ENCODE peak calls at places on chromosomes 3 and 15, in six cellular contexts. G, A, C, X, M and E are unnamed samples.

GRCh38 chr3:111246967-111247760 is 175.5 kb downstream of the NECTIN3 start:
- DNase-seq in G (no peak), A (peak; percentile 2), C (peak; percentile 82), X (peak; percentile 85), M (no peak), E (no peak)

GRCh38 chr3:71127052-71127451 is 456.5 kb downstream of the FOXP1 start:
- DNase-seq in G (no peak), A (no peak), C (no peak), X (no peak), M (no peak), E (no peak)

GRCh38 chr3:108503722-108504121 is 6.7 kb downstream of the MYH15 start:
- DNase-seq in G (no peak), A (no peak), C (no peak), X (no peak), M (no peak), E (no peak)

GRCh38 chr15:77584201-77584600 is 48.5 kb downstream of the LINGO1 start:
- DNase-seq in G (no peak), A (no peak), C (no peak), X (no peak), M (no peak), E (no peak)

GRCh38 chr3:113275876-113276580 is 64.7 kb downstream of the BOC start:
- DNase-seq in G (no peak), A (no peak), C (no peak), X (peak; percentile 83), M (no peak), E (no peak)

GRCh38 chr3:71846189-71846588 is 61.2 kb upstream of the PROK2 start:
- DNase-seq in G (no peak), A (no peak), C (no peak), X (no peak), M (no peak), E (no peak)

GRCh38 chr3:56379723-56380287 is 88.5 kb downstream of the ERC2 start:
- DNase-seq in G (no peak), A (no peak), C (no peak), X (no peak), M (no peak), E (no peak)

GRCh38 chr3:37386627-37387230 is 212.3 kb upstream of the LRRFIP2 start:
- DNase-seq in G (no peak), A (no peak), C (no peak), X (peak; percentile 67), M (no peak), E (no peak)

GRCh38 chr3:14806641-14807263 is 12.0 kb upstream of the FGD5 start:
- DNase-seq in G (no peak), A (no peak), C (no peak), X (no peak), M (no peak), E (no peak)

GRCh38 chr3:11558461-11558903 is 85.2 kb downstream of the VGLL4 start:
- DNase-seq in G (no peak), A (no peak), C (no peak), X (no peak), M (peak; percentile 20), E (no peak)

GRCh38 chr3:182325213-182325941 is 467.9 kb upstream of the ATP11B start:
- DNase-seq in G (no peak), A (no peak), C (no peak), X (no peak), M (no peak), E (no peak)

GRCh38 chr3:124634210-124635168 is 95.8 kb upstream of the UMPS start:
- DNase-seq in G (peak; percentile 72), A (no peak), C (no peak), X (no peak), M (no peak), E (no peak)

GRCh38 chr3:132344666-132345280 is 27.6 kb downstream of the ACP3 start:
- DNase-seq in G (no peak), A (no peak), C (peak; percentile 10), X (peak; percentile 14), M (no peak), E (peak; percentile 72)

GRCh38 chr3:22010997-22011396 is 260.0 kb upstream of the ZNF385D start:
- DNase-seq in G (no peak), A (no peak), C (no peak), X (no peak), M (no peak), E (no peak)

GRCh38 chr3:99626415-99626788 is 12.0 kb upstream of the COL8A1 start:
- DNase-seq in G (no peak), A (no peak), C (no peak), X (no peak), M (no peak), E (no peak)

GRCh38 chr15:87736401-87736800 is 520.1 kb downstream of the NTRK3 start:
- DNase-seq in G (no peak), A (no peak), C (no peak), X (peak; percentile 73), M (no peak), E (no peak)

GRCh38 chr3:30324587-30324986 is 281.8 kb upstream of the TGFBR2 start:
- DNase-seq in G (peak; percentile 36), A (peak; percentile 14), C (peak; percentile 84), X (peak; percentile 39), M (no peak), E (peak; percentile 54)

GRCh38 chr15:70327328-70328136 is 229.8 kb upstream of the TLE3 start:
- DNase-seq in G (no peak), A (no peak), C (no peak), X (peak; percentile 96), M (no peak), E (no peak)

GRCh38 chr3:133882986-133883586 is 12.6 kb downstream of the RAB6B start:
- DNase-seq in G (peak; percentile 9), A (no peak), C (no peak), X (no peak), M (no peak), E (no peak)

GRCh38 chr3:133881987-133882825 is 13.5 kb downstream of the RAB6B start:
- DNase-seq in G (no peak), A (no peak), C (peak; percentile 9), X (no peak), M (no peak), E (no peak)

GRCh38 chr3:133880287-133880686 is 15.4 kb downstream of the RAB6B start:
- DNase-seq in G (no peak), A (no peak), C (no peak), X (no peak), M (no peak), E (no peak)

GRCh38 chr3:133881492-133881891 is 14.2 kb downstream of the RAB6B start:
- DNase-seq in G (no peak), A (no peak), C (no peak), X (no peak), M (no peak), E (no peak)

GRCh38 chr3:133880886-133881455 is 14.7 kb downstream of the RAB6B start:
- DNase-seq in G (no peak), A (no peak), C (no peak), X (no peak), M (no peak), E (no peak)
- TF ChIP-seq CTCF in G (no peak), A (no peak), C (no peak), X (no peak), M (no peak), E (no peak)

DNA sequence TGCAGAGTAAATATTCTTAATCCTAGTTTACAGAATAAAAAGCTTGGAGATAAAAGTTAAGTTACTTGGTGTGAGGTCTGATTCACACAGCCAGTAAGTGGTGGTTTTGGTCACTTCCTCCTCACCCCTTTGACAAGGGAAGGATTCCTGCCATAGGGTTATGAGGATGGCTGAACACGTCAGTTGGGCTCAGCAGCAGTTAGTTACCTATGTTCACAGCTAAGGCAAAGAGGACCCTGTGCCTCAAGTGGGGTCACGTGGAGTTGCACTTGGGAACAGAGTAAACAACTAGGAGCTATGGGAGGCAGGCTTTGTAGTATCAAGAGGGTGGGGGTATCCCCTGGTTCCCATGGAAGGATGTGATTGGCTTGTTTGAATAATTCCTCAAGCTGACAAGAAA is 232.2 kb downstream of the UBE2E2 start:
- DNase-seq in G (no peak), A (no peak), C (no peak), X (no peak), M (no peak), E (no peak)
- H3K4me3 ChIP-seq in G (no peak overlapping the region), A (no peak overlapping the region), C (no peak overlapping the region), X (no peak overlapping the region), M (no peak overlapping the region), E (no peak overlapping the region)

GRCh38 chr15:28913171-28913765 is 27.5 kb downstream of the APBA2 start:
- DNase-seq in G (no peak), A (peak; percentile 24), C (no peak), X (no peak), M (no peak), E (no peak)
- TF ChIP-seq CTCF in G (no peak), A (no peak), C (peak; percentile 43), X (no peak), M (no peak), E (peak; percentile 0)

DNA sequence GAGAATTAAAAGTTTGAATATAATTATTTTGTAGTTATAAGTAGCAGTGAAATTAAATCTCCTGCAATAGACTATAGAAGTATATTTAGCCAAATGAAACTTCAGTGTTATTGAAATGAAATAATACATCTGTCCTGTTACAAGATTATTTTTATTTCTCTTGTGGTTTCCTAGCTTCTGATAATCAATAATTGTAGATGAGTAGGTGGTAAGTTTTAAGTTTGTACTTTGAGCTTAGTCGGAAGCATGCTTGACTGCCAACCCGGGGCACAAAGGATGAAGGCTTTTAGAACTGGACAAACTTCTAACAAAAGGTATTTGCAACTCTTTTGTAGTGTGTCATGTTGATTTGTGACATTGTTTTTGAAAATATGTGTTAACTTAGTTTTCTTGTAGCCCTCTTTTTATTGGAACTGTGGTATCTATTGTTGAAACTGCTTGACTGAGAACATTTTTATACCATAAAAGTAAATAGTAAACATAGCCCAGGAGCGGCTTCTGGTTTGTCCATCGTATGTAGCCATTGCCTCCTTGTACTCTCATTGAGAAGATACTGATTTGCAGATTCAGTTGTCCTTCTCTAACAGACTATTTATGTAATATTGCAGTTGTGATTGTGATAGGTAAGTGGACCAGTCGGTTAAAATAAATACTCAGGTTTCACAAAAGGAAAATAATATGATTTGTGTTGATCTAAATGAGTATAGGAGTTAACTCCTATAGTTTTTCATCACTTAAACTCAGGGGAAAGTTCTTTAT is 2.9 kb downstream of the CTNNB1 start:
- DNase-seq in G (no peak), A (no peak), C (no peak), X (no peak), M (no peak), E (no peak)
- H3K4me3 ChIP-seq in G (no peak overlapping the region), A (peak overlapping the region; percentile 95), C (peak overlapping the region; percentile 90), X (no peak overlapping the region), M (no peak overlapping the region), E (no peak overlapping the region)